ENCODE peak calls at places on chromosomes 13 and 19, in six cellular contexts. O is hepatic stellate cell, X is left cardiac atrium, I is HFFc6, P is cardiac muscle cell, W is EH. E is an unnamed sample.

GRCh38 chr13:43304945-43305344 is 281.6 kb downstream of the DNAJC15 start:
- DNase-seq in O (no peak), P (no peak), I (no peak), X (no peak), W (no peak), E (no peak)

GRCh38 chr13:73303858-73304257 is 245.1 kb downstream of the KLF5 start:
- DNase-seq in O (no peak), P (no peak), X (no peak), I (peak; percentile 64), W (peak; percentile 40), E (no peak)

GRCh38 chr19:1244693-1245451 is 3.3 kb downstream of the ATP5F1D start:
- DNase-seq in P (no peak), X (peak; percentile 85), O (no peak), I (no peak), W (no peak), E (no peak)

GRCh38 chr13:27969073-27969865 is at the start of gene CDX2:
- DNase-seq in P (no peak), W (no peak), O (no peak), X (no peak), I (no peak), E (no peak)

GRCh38 chr19:32233885-32234284 is 111.5 kb upstream of the ZNF507 start:
- DNase-seq in O (no peak), X (no peak), P (no peak), W (no peak), I (no peak), E (no peak)

GRCh38 chr19:52658595-52658994 is 20.4 kb upstream of the ZNF83 start:
- DNase-seq in I (no peak), P (no peak), X (no peak), W (no peak), O (no peak), E (no peak)

GRCh38 chr19:38690832-38691231 is 43.4 kb downstream of the ACTN4 start:
- DNase-seq in X (no peak), O (no peak), P (no peak), I (no peak), W (peak; percentile 31), E (no peak)

GRCh38 chr19:45446944-45447343 is 20.9 kb upstream of the FOSB start:
- DNase-seq in I (no peak), O (no peak), P (no peak), W (no peak), X (no peak), E (no peak)

GRCh38 chr19:56053596-56053995 is 67.0 kb downstream of the NLRP5 start:
- DNase-seq in I (no peak), X (no peak), W (no peak), O (no peak), P (no peak), E (no peak)

E was measured in endothelial cell of umbilical vein.